ENCODE peak calls at places on chromosomes 2 and 18, in six cellular contexts. One of them, this sample, is unnamed.

GRCh38 chr18:33873127-33873526 is 295.1 kb downstream of the ASXL3 start:
- DNase-seq in fibroblast of gingiva: no peak
- DNase-seq in activated naive CD4-positive, alpha-beta T cell treated with anti-CD3 and anti-CD28 coated beads for 36 hours: no peak
- DNase-seq in heart left ventricle: no peak
- DNase-seq in posterior cingulate gyrus: no peak
- DNase-seq in stimulated activated CD4-positive, alpha-beta T cell treated with anti-CD3 and anti-CD28 coated beads, Interleukin-4, amount 100 ng/mL, for 48 hours: no peak
- DNase-seq in this sample: no peak

GRCh38 chr2:129864719-129865118 is 114.7 kb upstream of the RAB6C start:
- DNase-seq in fibroblast of gingiva: no peak
- DNase-seq in activated naive CD4-positive, alpha-beta T cell treated with anti-CD3 and anti-CD28 coated beads for 36 hours: no peak
- DNase-seq in heart left ventricle: no peak
- DNase-seq in posterior cingulate gyrus: no peak
- DNase-seq in stimulated activated CD4-positive, alpha-beta T cell treated with anti-CD3 and anti-CD28 coated beads, Interleukin-4, amount 100 ng/mL, for 48 hours: no peak
- DNase-seq in this sample: no peak

GRCh38 chr18:24026457-24026856 is 11.9 kb downstream of the TTC39C start:
- DNase-seq in fibroblast of gingiva: no peak
- DNase-seq in activated naive CD4-positive, alpha-beta T cell treated with anti-CD3 and anti-CD28 coated beads for 36 hours: peak; percentile 30
- DNase-seq in heart left ventricle: no peak
- DNase-seq in posterior cingulate gyrus: no peak
- DNase-seq in stimulated activated CD4-positive, alpha-beta T cell treated with anti-CD3 and anti-CD28 coated beads, Interleukin-4, amount 100 ng/mL, for 48 hours: no peak
- DNase-seq in this sample: no peak

GRCh38 chr2:28750316-28751101 is 1.1 kb upstream of the PPP1CB start:
- DNase-seq in fibroblast of gingiva: peak; percentile 34
- DNase-seq in activated naive CD4-positive, alpha-beta T cell treated with anti-CD3 and anti-CD28 coated beads for 36 hours: peak; percentile 51
- DNase-seq in heart left ventricle: no peak
- DNase-seq in posterior cingulate gyrus: no peak
- DNase-seq in stimulated activated CD4-positive, alpha-beta T cell treated with anti-CD3 and anti-CD28 coated beads, Interleukin-4, amount 100 ng/mL, for 48 hours: no peak
- DNase-seq in this sample: peak; percentile 70

GRCh38 chr2:15170068-15170775 is 390.9 kb downstream of the NBAS start:
- DNase-seq in fibroblast of gingiva: peak; percentile 52
- DNase-seq in activated naive CD4-positive, alpha-beta T cell treated with anti-CD3 and anti-CD28 coated beads for 36 hours: no peak
- DNase-seq in heart left ventricle: peak; percentile 30
- DNase-seq in posterior cingulate gyrus: no peak
- DNase-seq in stimulated activated CD4-positive, alpha-beta T cell treated with anti-CD3 and anti-CD28 coated beads, Interleukin-4, amount 100 ng/mL, for 48 hours: no peak
- DNase-seq in this sample: no peak

GRCh38 chr18:43236921-43237320 is 40.4 kb downstream of the SYT4 start:
- DNase-seq in fibroblast of gingiva: no peak
- DNase-seq in activated naive CD4-positive, alpha-beta T cell treated with anti-CD3 and anti-CD28 coated beads for 36 hours: no peak
- DNase-seq in heart left ventricle: no peak
- DNase-seq in posterior cingulate gyrus: no peak
- DNase-seq in stimulated activated CD4-positive, alpha-beta T cell treated with anti-CD3 and anti-CD28 coated beads, Interleukin-4, amount 100 ng/mL, for 48 hours: no peak
- DNase-seq in this sample: no peak

GRCh38 chr2:230636684-230637271 is 75.9 kb upstream of the CAB39 start:
- DNase-seq in fibroblast of gingiva: no peak
- DNase-seq in activated naive CD4-positive, alpha-beta T cell treated with anti-CD3 and anti-CD28 coated beads for 36 hours: peak; percentile 49
- DNase-seq in heart left ventricle: no peak
- DNase-seq in posterior cingulate gyrus: no peak
- DNase-seq in stimulated activated CD4-positive, alpha-beta T cell treated with anti-CD3 and anti-CD28 coated beads, Interleukin-4, amount 100 ng/mL, for 48 hours: no peak
- DNase-seq in this sample: peak; percentile 31

GRCh38 chr18:42192251-42193248 is 237.5 kb downstream of the PIK3C3 start:
- DNase-seq in fibroblast of gingiva: no peak
- DNase-seq in activated naive CD4-positive, alpha-beta T cell treated with anti-CD3 and anti-CD28 coated beads for 36 hours: no peak
- DNase-seq in heart left ventricle: no peak
- DNase-seq in posterior cingulate gyrus: no peak
- DNase-seq in stimulated activated CD4-positive, alpha-beta T cell treated with anti-CD3 and anti-CD28 coated beads, Interleukin-4, amount 100 ng/mL, for 48 hours: no peak
- DNase-seq in this sample: no peak

GRCh38 chr2:11393711-11394236 is 49.3 kb upstream of the ROCK2 start:
- DNase-seq in fibroblast of gingiva: no peak
- DNase-seq in activated naive CD4-positive, alpha-beta T cell treated with anti-CD3 and anti-CD28 coated beads for 36 hours: no peak
- DNase-seq in heart left ventricle: no peak
- DNase-seq in posterior cingulate gyrus: no peak
- DNase-seq in stimulated activated CD4-positive, alpha-beta T cell treated with anti-CD3 and anti-CD28 coated beads, Interleukin-4, amount 100 ng/mL, for 48 hours: no peak
- DNase-seq in this sample: no peak